ENCODE peak calls at places on chromosomes 3 and 15, in six cellular contexts. F, Z, W, K, N and G are unnamed samples.

GRCh38 chr3:140377644-140378043 is 300.2 kb upstream of the TRIM42 start:
- DNase-seq in F (no peak), Z (no peak), N (no peak), K (no peak), W (no peak), G (no peak)

GRCh38 chr3:192915724-192916123 is 1.9 kb downstream of the MB21D2 start:
- DNase-seq in F (peak; percentile 36), K (no peak), Z (no peak), W (no peak), N (no peak), G (no peak)

GRCh38 chr15:55909036-55909811 is 84.2 kb downstream of the NEDD4 start:
- DNase-seq in N (no peak), K (no peak), Z (no peak), F (no peak), W (no peak), G (no peak)

GRCh38 chr15:91408476-91409076 is 308.5 kb downstream of the SV2B start:
- DNase-seq in Z (no peak), K (no peak), N (no peak), F (no peak), W (no peak), G (no peak)

GRCh38 chr15:61743352-61743909 is 316.8 kb downstream of the VPS13C start:
- DNase-seq in W (peak; percentile 24), K (no peak), Z (no peak), N (no peak), F (no peak), G (no peak)

GRCh38 chr3:45783667-45784066 is 12.7 kb downstream of the SLC6A20 start:
- DNase-seq in W (no peak), N (no peak), F (no peak), K (no peak), Z (no peak), G (peak; percentile 20)

GRCh38 chr3:141965471-141965870 is 89.0 kb downstream of the ATP1B3 start:
- DNase-seq in W (no peak), K (no peak), Z (no peak), F (no peak), N (no peak), G (no peak)

GRCh38 chr3:108527109-108527508 is 16.7 kb upstream of the MYH15 start:
- DNase-seq in Z (no peak), F (no peak), W (no peak), K (no peak), N (no peak), G (no peak)

GRCh38 chr15:95590533-95591044 is 739.9 kb upstream of the NR2F2 start:
- DNase-seq in W (no peak), K (no peak), F (no peak), N (no peak), Z (no peak), G (no peak)

GRCh38 chr3:122392868-122393844 is 9.2 kb downstream of the FAM162A start:
- DNase-seq in Z (no peak), K (no peak), W (no peak), N (no peak), F (peak; percentile 65), G (no peak)

GRCh38 chr3:3154879-3155610 is 24.4 kb downstream of the CRBN start:
- DNase-seq in F (no peak), Z (no peak), W (no peak), N (no peak), K (no peak), G (no peak)

DNA sequence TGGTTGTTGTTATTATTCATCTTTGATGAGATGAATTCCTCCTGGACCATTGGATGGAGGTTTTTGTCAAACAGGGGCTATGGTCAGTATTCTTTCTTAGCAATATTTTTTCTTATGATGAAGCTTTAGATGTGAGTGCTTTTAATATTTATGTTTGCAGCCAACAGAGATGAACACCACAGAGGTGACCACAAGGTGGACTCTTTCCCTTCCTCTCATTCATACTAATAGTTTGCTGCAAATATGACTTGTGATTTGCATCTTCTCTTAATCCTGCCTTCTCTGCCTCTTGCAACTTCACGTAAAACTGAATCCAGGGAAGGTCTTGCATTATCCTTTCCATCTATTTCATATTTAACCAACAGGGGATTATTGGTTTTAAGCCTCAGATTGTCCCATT is 473.1 kb upstream of the UBE2E2 start:
- DNase-seq in Z (no peak), K (no peak), N (no peak), F (peak; percentile 7), W (no peak), G (no peak)
- TF ChIP-seq CTCF in Z (no peak), K (no peak), N (no peak), F (peak; percentile 8), W (no peak), G (peak; percentile 30)

GRCh38 chr3:47513125-47513929 is at the start of gene ELP6:
- DNase-seq in Z (peak; percentile 95), W (peak; percentile 96), N (peak; percentile 98), F (peak; percentile 98), K (peak; percentile 97), G (peak; percentile 95)
- TF ChIP-seq CTCF in Z (no peak), W (peak; percentile 49), N (peak; percentile 26), F (peak; percentile 78), K (peak; percentile 18), G (peak; percentile 27)

GRCh38 chr15:97791824-97792792 is 168.4 kb upstream of the ARRDC4 start:
- DNase-seq in Z (no peak), F (no peak), K (no peak), W (no peak), N (no peak), G (no peak)
- TF ChIP-seq CTCF in Z (no peak), F (no peak), K (no peak), W (no peak), N (no peak), G (no peak)

GRCh38 chr3:47663630-47664240 is 85.1 kb upstream of the CSPG5 start:
- DNase-seq in F (no peak), K (no peak), W (no peak), Z (no peak), N (no peak), G (no peak)

GRCh38 chr3:47661121-47661752 is 82.6 kb upstream of the CSPG5 start:
- DNase-seq in N (peak; percentile 74), W (no peak), Z (no peak), K (peak; percentile 17), F (no peak), G (no peak)

GRCh38 chr3:47669026-47669749 is 90.5 kb upstream of the CSPG5 start:
- DNase-seq in Z (no peak), F (no peak), W (no peak), N (no peak), K (no peak), G (no peak)

GRCh38 chr3:47666118-47666517 is 87.5 kb upstream of the CSPG5 start:
- DNase-seq in W (no peak), F (no peak), N (no peak), K (no peak), Z (no peak), G (no peak)

GRCh38 chr3:47664519-47664918 is 85.9 kb upstream of the CSPG5 start:
- DNase-seq in K (no peak), N (no peak), Z (no peak), F (peak; percentile 28), W (no peak), G (no peak)
- TF ChIP-seq CTCF in K (no peak), N (no peak), Z (no peak), F (peak; percentile 15), W (no peak), G (no peak)

DNA sequence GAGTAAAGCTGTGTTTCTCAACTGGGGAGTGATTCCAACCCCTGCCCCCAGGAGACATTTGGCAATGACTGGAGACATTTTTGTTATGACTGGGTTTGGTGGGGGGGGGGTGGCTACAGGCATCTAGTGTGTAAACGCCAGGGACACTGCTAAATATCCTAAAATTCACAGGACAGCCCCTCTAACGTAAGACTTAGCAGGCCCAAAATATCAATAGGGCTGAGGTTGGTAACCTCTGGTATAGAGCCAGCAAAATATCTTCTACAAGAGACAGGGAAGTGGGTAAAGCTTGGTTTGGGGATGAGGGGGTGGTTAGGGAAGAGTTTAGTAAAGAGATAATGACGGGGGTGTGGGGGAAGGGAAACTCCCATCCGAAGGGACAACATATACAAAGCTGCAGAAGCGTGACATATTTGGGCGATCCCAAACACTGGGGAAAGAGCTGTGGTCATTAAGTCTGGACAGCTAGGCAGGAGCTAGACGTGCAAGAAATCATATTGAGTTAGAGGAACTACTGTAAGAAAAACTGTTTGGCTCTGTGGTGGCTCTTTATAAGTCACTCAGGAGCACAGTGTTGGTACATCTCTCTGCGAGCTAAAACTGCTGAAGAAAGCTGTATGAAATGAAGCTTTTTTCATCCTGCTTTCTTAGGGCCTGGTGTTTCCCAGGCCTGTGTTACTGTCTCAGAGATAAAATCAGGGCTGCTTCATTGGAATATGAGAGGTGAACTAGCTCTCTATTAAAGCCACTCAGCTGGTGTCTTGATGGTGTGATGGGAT is 657 bp upstream of the TRIM69 start:
- DNase-seq in N (no peak), W (no peak), F (peak; percentile 57), K (peak; percentile 70), Z (no peak), G (no peak)
- TF ChIP-seq CTCF in N (no peak), W (no peak), F (no peak), K (no peak), Z (no peak), G (no peak)

GRCh38 chr3:119559441-119559963 is at the start of gene CD80:
- DNase-seq in N (peak; percentile 46), F (peak; percentile 96), W (no peak), Z (peak; percentile 29), K (no peak), G (no peak)
- TF ChIP-seq CTCF in N (peak; percentile 11), F (peak; percentile 73), W (no peak), Z (no peak), K (no peak), G (no peak)

GRCh38 chr3:185067173-185067572 is 85.7 kb downstream of the C3orf70 start:
- DNase-seq in F (no peak), N (no peak), W (no peak), Z (no peak), K (no peak), G (no peak)

GRCh38 chr3:185069023-185069422 is 83.8 kb downstream of the C3orf70 start:
- DNase-seq in F (no peak), N (no peak), Z (no peak), W (no peak), K (no peak), G (no peak)

GRCh38 chr3:185070491-185071335 is 82.1 kb downstream of the C3orf70 start:
- DNase-seq in W (no peak), Z (no peak), K (no peak), F (peak; percentile 12), N (no peak), G (no peak)

GRCh38 chr3:185071401-185071800 is 81.5 kb downstream of the C3orf70 start:
- DNase-seq in K (no peak), N (no peak), W (no peak), Z (no peak), F (no peak), G (no peak)

GRCh38 chr3:185069583-185070030 is 83.3 kb downstream of the C3orf70 start:
- DNase-seq in N (no peak), K (no peak), W (no peak), Z (no peak), F (no peak), G (no peak)
- TF ChIP-seq CTCF in N (no peak), K (no peak), W (no peak), Z (no peak), F (no peak), G (no peak)